ENCODE peak calls at places on chromosomes 11 and 22, in six cellular contexts. X is stomach, P is HCT116, V is A549, I is body of pancreas, H is IMR-90. L is an unnamed sample.

GRCh38 chr22:28373841-28374240 is 305.8 kb downstream of the TTC28 start:
- DNase-seq in H (peak), X (no peak), V (no peak), I (no peak), P (no peak), L (no peak)

GRCh38 chr11:68142028-68142412 is 20.8 kb upstream of the CHKA start:
- DNase-seq in I (peak), H (no peak), V (no peak), P (no peak), X (peak), L (no peak)

GRCh38 chr11:70466154-70466553 is 67.8 kb downstream of the CTTN start:
- DNase-seq in X (no peak), V (peak), P (no peak), H (peak), I (no peak), L (no peak)

GRCh38 chr11:19728436-19728835 is 15.8 kb downstream of the NAV2 start:
- DNase-seq in X (no peak), H (peak), V (no peak), I (no peak), P (no peak), L (no peak)

GRCh38 chr11:29641201-29641600 is 375.6 kb downstream of the KCNA4 start:
- DNase-seq in X (no peak), I (no peak), H (no peak), P (no peak), V (no peak), L (no peak)

GRCh38 chr11:104033134-104033533 is 3.3 kb upstream of the DDI1 start:
- DNase-seq in I (no peak), P (no peak), H (peak), X (no peak), V (peak), L (peak)

GRCh38 chr11:114219559-114220349 is 76.4 kb upstream of the NNMT start:
- DNase-seq in P (no peak), X (no peak), V (no peak), I (no peak), H (peak), L (peak)

GRCh38 chr11:72763823-72764222 is 11.6 kb upstream of the ARAP1 start:
- DNase-seq in V (no peak), H (no peak), P (no peak), X (no peak), I (no peak), L (no peak)

GRCh38 chr11:15967166-15967565 is 389.2 kb downstream of the SOX6 start:
- DNase-seq in X (no peak), V (peak), P (no peak), I (no peak), H (no peak), L (no peak)

GRCh38 chr11:65861165-65861505 is 902 bp downstream of the MUS81 start:
- DNase-seq in V (no peak), P (no peak), H (no peak), X (no peak), I (no peak), L (peak)

GRCh38 chr11:114060402-114061052 is 1.0 kb downstream of the ZBTB16 start:
- DNase-seq in X (peak), V (no peak), P (no peak), H (no peak), I (peak), L (peak)

GRCh38 chr22:23218867-23219251 is 38.5 kb downstream of the BCR start:
- DNase-seq in V (no peak), I (peak), P (no peak), H (peak), X (peak), L (no peak)

GRCh38 chr11:56345739-56346138 is at the start of gene OR8K1:
- DNase-seq in H (no peak), X (no peak), P (no peak), I (no peak), V (no peak), L (no peak)

GRCh38 chr11:10413268-10413667 is 41.8 kb upstream of the AMPD3 start:
- DNase-seq in P (peak), X (no peak), H (peak), V (peak), I (no peak), L (peak)

GRCh38 chr11:118910309-118911112 is 15.2 kb downstream of the BCL9L start:
- DNase-seq in I (peak), P (no peak), V (peak), H (peak), X (peak), L (peak)
- H3K27ac ChIP-seq in I (peak), P (peak), V (peak), H (peak), X (peak), L (peak)

DNA sequence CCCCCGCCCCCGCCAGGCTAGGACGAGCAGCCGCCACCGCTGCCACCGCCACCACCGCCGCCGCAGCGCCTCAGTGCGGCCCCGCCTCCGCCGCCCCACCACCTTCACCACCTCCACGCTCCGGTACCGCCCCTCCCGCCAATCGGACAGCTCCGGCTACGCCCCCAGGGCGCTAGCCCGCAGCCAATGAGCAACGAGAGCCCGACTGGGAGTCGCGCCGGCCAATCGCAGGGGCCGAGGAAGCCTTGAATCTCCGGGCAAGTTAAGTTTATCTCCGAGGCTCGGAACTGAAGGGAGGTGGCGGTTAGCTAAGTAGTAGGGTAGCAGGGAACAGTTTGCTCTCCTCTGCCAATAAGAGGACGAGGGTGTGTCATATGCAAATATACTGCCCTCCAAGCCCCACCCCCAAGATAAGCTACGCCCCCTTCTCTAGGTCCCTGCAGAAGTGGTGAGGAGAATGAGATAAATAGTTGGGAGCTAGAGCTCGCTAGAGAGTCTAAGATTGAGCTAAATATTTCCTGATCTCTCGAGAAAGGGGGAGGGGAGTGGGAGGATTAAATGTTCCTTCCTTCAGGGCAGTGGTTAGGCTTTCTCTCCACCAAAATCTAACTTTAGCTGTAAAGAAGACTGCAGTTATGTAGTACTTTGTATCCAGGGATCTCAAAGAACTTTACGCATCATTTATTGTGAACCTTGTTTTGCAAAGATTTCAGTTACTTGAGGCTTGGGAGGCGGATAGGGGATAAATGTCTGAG is at the start of gene SESN3:
- DNase-seq in X (peak), H (peak), I (peak), V (peak), P (peak), L (peak)
- TF ChIP-seq POLR2A in X (no peak), H (no peak), I (peak), V (peak), P (no peak), L (peak)

GRCh38 chr22:24994070-24994763 is 41.7 kb downstream of the KIAA1671 start:
- DNase-seq in X (peak), I (no peak), V (peak), H (no peak), P (peak), L (no peak)
- TF ChIP-seq CTCF in X (no peak), I (no peak), V (peak), H (no peak), P (peak), L (no peak)

GRCh38 chr22:32407332-32407731 is 4.7 kb downstream of the RTCB start:
- DNase-seq in V (no peak), P (no peak), X (no peak), I (no peak), H (no peak), L (no peak)
- H3K27ac ChIP-seq in V (no peak), P (no peak), X (no peak), I (no peak), H (no peak), L (no peak)

GRCh38 chr11:47689480-47689879 is 25.7 kb downstream of the AGBL2 start:
- DNase-seq in H (no peak), I (no peak), V (no peak), P (no peak), X (no peak), L (no peak)
- TF ChIP-seq POLR2A in H (no peak), I (no peak), V (no peak), P (no peak), X (no peak), L (no peak)

DNA sequence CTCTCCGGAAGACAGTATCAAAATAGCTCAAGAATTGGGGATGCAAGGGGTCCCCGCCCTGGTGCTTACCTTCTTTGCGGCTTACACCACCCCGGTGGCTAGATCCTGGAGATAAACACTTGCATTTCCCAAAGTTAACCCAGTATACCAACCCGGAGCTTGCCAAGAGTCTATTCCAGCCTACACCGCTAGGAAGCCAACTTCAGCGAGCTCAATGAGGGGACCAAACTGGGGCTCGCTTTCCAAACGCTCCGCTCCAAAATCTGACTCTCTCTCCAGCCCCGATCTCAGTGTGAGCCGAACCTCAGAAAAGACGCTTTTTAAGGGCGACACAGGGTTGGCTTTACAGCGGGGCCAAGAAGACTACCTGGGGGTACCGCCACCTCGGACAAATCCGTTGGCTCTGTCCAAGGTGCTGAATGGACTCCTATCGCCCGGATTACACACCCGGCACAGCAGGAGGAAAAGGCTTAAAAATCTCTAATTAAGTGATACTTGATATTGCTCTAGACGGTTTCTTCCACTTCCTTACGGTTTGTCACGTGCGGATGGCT is 20.1 kb upstream of the BDNF start:
- DNase-seq in I (no peak), V (peak), X (no peak), H (peak), P (no peak), L (peak)
- TF ChIP-seq CTCF in I (no peak), V (peak), X (no peak), H (peak), P (no peak), L (no peak)